ENCODE peak calls at places on chromosomes 7 and 10, in ten cellular contexts. K, F, J, Z, U, A, W, D, S and M are unnamed samples.

GRCh38 chr10:124323145-124323725 is 95.5 kb downstream of the OAT start:
- DNase-seq in K (no peak), F (no peak), J (no peak), Z (no peak), U (no peak), A (peak; percentile 37), W (no peak), D (no peak), S (no peak), M (peak; percentile 30)

GRCh38 chr10:131726967-131727366 is 173.8 kb upstream of the PPP2R2D start:
- DNase-seq in K (no peak), F (peak; percentile 38), J (no peak), Z (no peak), U (no peak), A (no peak), W (no peak), D (no peak), S (no peak), M (no peak)

GRCh38 chr10:68082815-68083395 is 7.8 kb upstream of the HERC4 start:
- DNase-seq in K (no peak), F (no peak), J (no peak), Z (no peak), U (no peak), A (no peak), W (no peak), D (no peak), S (peak; percentile 64), M (no peak)

GRCh38 chr10:84452006-84452405 is 123.6 kb downstream of the CCSER2 start:
- DNase-seq in K (no peak), F (no peak), J (no peak), Z (no peak), U (no peak), A (peak; percentile 16), W (no peak), D (no peak), S (peak; percentile 14), M (no peak)

GRCh38 chr10:122657734-122658133 is 41.9 kb downstream of the C10orf120 start:
- DNase-seq in K (no peak), F (no peak), J (no peak), Z (no peak), U (no peak), A (no peak), W (no peak), D (no peak), S (no peak), M (no peak)

GRCh38 chr7:26857534-26858228 is 6.7 kb downstream of the SKAP2 start:
- DNase-seq in K (no peak), F (peak; percentile 68), J (peak; percentile 65), Z (no peak), U (no peak), A (peak; percentile 61), W (no peak), D (no peak), S (peak; percentile 7), M (peak; percentile 58)

GRCh38 chr10:122515022-122515424 is 45.5 kb upstream of the DMBT1 start:
- DNase-seq in K (no peak), F (no peak), J (no peak), Z (no peak), U (no peak), A (no peak), W (no peak), D (no peak), S (peak; percentile 89), M (no peak)

GRCh38 chr10:49008056-49008455 is 68.4 kb upstream of the LRRC18 start:
- DNase-seq in K (no peak), F (no peak), J (no peak), Z (no peak), U (no peak), A (no peak), W (no peak), D (no peak), S (no peak), M (no peak)

GRCh38 chr10:97255512-97256293 is 36.7 kb downstream of the ARHGAP19 start:
- DNase-seq in K (no peak), F (no peak), J (no peak), Z (no peak), U (no peak), A (no peak), W (no peak), D (no peak), S (no peak), M (no peak)

GRCh38 chr7:3979956-3980643 is 679.0 kb downstream of the SDK1 start:
- DNase-seq in K (no peak), F (no peak), J (no peak), Z (no peak), U (no peak), A (peak; percentile 92), W (no peak), D (no peak), S (no peak), M (no peak)

GRCh38 chr7:40709077-40709964 is 574.5 kb downstream of the SUGCT start:
- DNase-seq in K (no peak), F (no peak), J (no peak), Z (no peak), U (no peak), A (no peak), W (no peak), D (no peak), S (peak; percentile 43), M (no peak)

GRCh38 chr7:38728145-38728544 is 97.0 kb upstream of the AMPH start:
- DNase-seq in K (no peak), F (no peak), J (no peak), Z (no peak), U (no peak), A (peak; percentile 29), W (no peak), D (no peak), S (no peak), M (no peak)

GRCh38 chr10:283916-284356 is 148.7 kb downstream of the ZMYND11 start:
- DNase-seq in K (no peak), F (no peak), J (no peak), Z (no peak), U (no peak), A (no peak), W (peak; percentile 17), D (no peak), S (no peak), M (no peak)

GRCh38 chr7:138980575-138981285 is 459 bp downstream of the KIAA1549 start:
- DNase-seq in K (no peak), F (no peak), J (no peak), Z (no peak), U (peak; percentile 55), A (peak; percentile 38), W (no peak), D (no peak), S (no peak), M (peak; percentile 52)

GRCh38 chr7:38198356-38198755 is 20.3 kb downstream of the STARD3NL start:
- DNase-seq in K (no peak), F (no peak), J (no peak), Z (no peak), U (no peak), A (no peak), W (no peak), D (no peak), S (peak; percentile 12), M (no peak)

GRCh38 chr10:83816942-83817341 is 322.4 kb upstream of the GHITM start:
- DNase-seq in K (no peak), F (no peak), J (no peak), Z (no peak), U (no peak), A (no peak), W (no peak), D (no peak), S (no peak), M (no peak)

GRCh38 chr10:74099836-74100235 is 50.8 kb downstream of the AP3M1 start:
- DNase-seq in K (no peak), F (no peak), J (no peak), Z (no peak), U (no peak), A (no peak), W (no peak), D (no peak), S (no peak), M (no peak)

GRCh38 chr7:129456421-129456820 is 22.2 kb downstream of the STRIP2 start:
- DNase-seq in K (no peak), F (no peak), J (no peak), Z (no peak), U (no peak), A (no peak), W (no peak), D (no peak), S (no peak), M (no peak)

GRCh38 chr7:40350100-40350499 is 215.3 kb downstream of the SUGCT start:
- DNase-seq in K (no peak), F (no peak), J (no peak), Z (no peak), U (no peak), A (no peak), W (no peak), D (no peak), S (no peak), M (no peak)

GRCh38 chr10:127275793-127276415 is 79.5 kb upstream of the INSYN2A start:
- DNase-seq in K (no peak), F (no peak), J (no peak), Z (no peak), U (no peak), A (no peak), W (no peak), D (no peak), S (no peak), M (no peak)

GRCh38 chr10:49371967-49372366 is 23.9 kb downstream of the DRGX start:
- DNase-seq in K (no peak), F (no peak), J (no peak), Z (no peak), U (no peak), A (no peak), W (no peak), D (no peak), S (no peak), M (no peak)

GRCh38 chr10:69467928-69468770 is 16.9 kb downstream of the TSPAN15 start:
- DNase-seq in K (no peak), F (no peak), J (no peak), Z (peak; percentile 59), U (no peak), A (no peak), W (no peak), D (no peak), S (no peak), M (no peak)